ENCODE peak calls at places on chromosomes 13 and 19, in seven cellular contexts. R is lower lobe of right lung; B is RWPE1; E is activated CD4-positive, alpha-beta T cell treated with anti-CD3 and anti-CD28 coated beads for 24 hours; P is ACHN; Y is activated naive CD8-positive, alpha-beta T cell treated with anti-CD3 and anti-CD28 coated beads, Interleukin-2, amount 50 U/mL, for 24 hours; T is stimulated activated CD8-positive, alpha-beta memory T cell treated with anti-CD3 and anti-CD28 coated beads, Interleukin-4, amount 100 ng/mL, for 1 hour. H is an unnamed sample.

GRCh38 chr13:44309771-44310767 is 63.6 kb upstream of the SERP2 start:
- DNase-seq in R (no peak), B (no peak), E (no peak), P (no peak), Y (no peak), T (no peak), H (peak; percentile 11)

GRCh38 chr19:47158879-47159509 is 28.4 kb downstream of the SAE1 start:
- DNase-seq in R (no peak), B (peak; percentile 62), E (no peak), P (no peak), Y (no peak), T (no peak), H (no peak)

GRCh38 chr13:98060282-98060681 is 82.6 kb upstream of the FARP1 start:
- DNase-seq in R (no peak), B (no peak), E (no peak), P (no peak), Y (no peak), T (no peak), H (no peak)

GRCh38 chr13:101611491-101612475 is 159.3 kb downstream of the ITGBL1 start:
- DNase-seq in R (no peak), B (no peak), E (no peak), P (no peak), Y (no peak), T (no peak), H (no peak)

GRCh38 chr13:99395436-99395835 is 88.2 kb upstream of the GPR183 start:
- DNase-seq in R (no peak), B (no peak), E (no peak), P (no peak), Y (no peak), T (no peak), H (no peak)

GRCh38 chr19:29476528-29476927 is 49.3 kb upstream of the VSTM2B start:
- DNase-seq in R (no peak), B (no peak), E (no peak), P (no peak), Y (no peak), T (no peak), H (no peak)

GRCh38 chr13:43905435-43906031 is 25.8 kb downstream of the LACC1 start:
- DNase-seq in R (no peak), B (peak; percentile 49), E (no peak), P (peak; percentile 63), Y (no peak), T (no peak), H (no peak)

GRCh38 chr19:32404939-32405430 is 585 bp upstream of the DPY19L3 start:
- DNase-seq in R (peak; percentile 77), B (peak; percentile 8), E (no peak), P (peak; percentile 41), Y (peak; percentile 22), T (peak; percentile 2), H (peak; percentile 34)

GRCh38 chr13:99356216-99357089 is 49.3 kb upstream of the GPR183 start:
- DNase-seq in R (peak; percentile 56), B (no peak), E (no peak), P (no peak), Y (no peak), T (no peak), H (peak; percentile 33)

GRCh38 chr19:1040476-1041271 is 767 bp downstream of the ABCA7 start:
- DNase-seq in R (peak; percentile 93), B (peak; percentile 99), E (peak; percentile 89), P (peak; percentile 76), Y (peak; percentile 89), T (peak; percentile 78), H (peak; percentile 86)

GRCh38 chr13:91353494-91353893 is 6.0 kb downstream of the MIR17HG start:
- DNase-seq in R (no peak), B (no peak), E (no peak), P (no peak), Y (no peak), T (no peak), H (no peak)

GRCh38 chr19:43726736-43727592 is 11.1 kb downstream of the IRGC start:
- DNase-seq in R (no peak), B (no peak), E (no peak), P (no peak), Y (no peak), T (no peak), H (no peak)

GRCh38 chr19:33673996-33674395 is 52.2 kb downstream of the CHST8 start:
- DNase-seq in R (no peak), B (no peak), E (no peak), P (no peak), Y (no peak), T (no peak), H (no peak)

GRCh38 chr19:35213678-35214632 is 14.6 kb downstream of the FAM187B start:
- DNase-seq in R (peak; percentile 56), B (peak; percentile 83), E (peak; percentile 52), P (peak; percentile 59), Y (peak; percentile 80), T (peak; percentile 58), H (no peak)

GRCh38 chr19:46546194-46546896 is 50.7 kb upstream of the PNMA8B start:
- DNase-seq in R (peak; percentile 67), B (peak; percentile 62), E (no peak), P (no peak), Y (peak; percentile 31), T (no peak), H (no peak)